ENCODE peak calls at places on chromosome 5, in four cellular contexts. One of them, this sample, is unnamed.

GRCh38 chr5:135553688-135554462 is 18.1 kb upstream of the NEUROG1 start:
- DNase-seq in psoas muscle: no peak
- DNase-seq in fibroblast of villous mesenchyme: no peak
- DNase-seq in progenitor cell of endocrine pancreas: no peak
- DNase-seq in this sample: no peak

GRCh38 chr5:80569086-80569960 is 757 bp downstream of the ANKRD34B start:
- DNase-seq in psoas muscle: no peak
- DNase-seq in fibroblast of villous mesenchyme: no peak
- DNase-seq in progenitor cell of endocrine pancreas: peak; percentile 17
- DNase-seq in this sample: no peak

GRCh38 chr5:109350537-109351270 is 59.1 kb downstream of the PJA2 start:
- DNase-seq in psoas muscle: no peak
- DNase-seq in fibroblast of villous mesenchyme: no peak
- DNase-seq in progenitor cell of endocrine pancreas: no peak
- DNase-seq in this sample: no peak

GRCh38 chr5:61301820-61302563 is 30.1 kb upstream of the ZSWIM6 start:
- DNase-seq in psoas muscle: peak; percentile 70
- DNase-seq in fibroblast of villous mesenchyme: peak; percentile 99
- DNase-seq in progenitor cell of endocrine pancreas: no peak
- DNase-seq in this sample: no peak

GRCh38 chr5:55908804-55909203 is 57.6 kb downstream of the IL31RA start:
- DNase-seq in psoas muscle: no peak
- DNase-seq in fibroblast of villous mesenchyme: no peak
- DNase-seq in progenitor cell of endocrine pancreas: no peak
- DNase-seq in this sample: no peak

GRCh38 chr5:41527201-41527779 is 16.9 kb upstream of the PLCXD3 start:
- DNase-seq in psoas muscle: no peak
- DNase-seq in fibroblast of villous mesenchyme: peak; percentile 64
- DNase-seq in progenitor cell of endocrine pancreas: no peak
- DNase-seq in this sample: no peak

GRCh38 chr5:157915638-157916037 is 56.7 kb upstream of the CLINT1 start:
- DNase-seq in psoas muscle: peak; percentile 72
- DNase-seq in fibroblast of villous mesenchyme: peak; percentile 38
- DNase-seq in progenitor cell of endocrine pancreas: no peak
- DNase-seq in this sample: no peak

GRCh38 chr5:60463179-60463868 is 236.6 kb downstream of the DEPDC1B start:
- DNase-seq in psoas muscle: no peak
- DNase-seq in fibroblast of villous mesenchyme: peak; percentile 84
- DNase-seq in progenitor cell of endocrine pancreas: no peak
- DNase-seq in this sample: no peak

GRCh38 chr5:78065663-78066062 is 228.8 kb downstream of the AP3B1 start:
- DNase-seq in psoas muscle: no peak
- DNase-seq in fibroblast of villous mesenchyme: no peak
- DNase-seq in progenitor cell of endocrine pancreas: no peak
- DNase-seq in this sample: no peak

GRCh38 chr5:100797863-100798262 is 105.2 kb downstream of the ST8SIA4 start:
- DNase-seq in psoas muscle: no peak
- DNase-seq in fibroblast of villous mesenchyme: peak; percentile 25
- DNase-seq in progenitor cell of endocrine pancreas: no peak
- DNase-seq in this sample: no peak

GRCh38 chr5:39760385-39761198 is 335.8 kb upstream of the DAB2 start:
- DNase-seq in psoas muscle: peak; percentile 28
- DNase-seq in fibroblast of villous mesenchyme: peak; percentile 96
- DNase-seq in progenitor cell of endocrine pancreas: no peak
- DNase-seq in this sample: no peak

GRCh38 chr5:27125856-27126255 is 87.5 kb upstream of the CDH9 start:
- DNase-seq in psoas muscle: no peak
- DNase-seq in fibroblast of villous mesenchyme: no peak
- DNase-seq in progenitor cell of endocrine pancreas: no peak
- DNase-seq in this sample: no peak

GRCh38 chr5:1404062-1404461 is 41.2 kb downstream of the SLC6A3 start:
- DNase-seq in psoas muscle: no peak
- DNase-seq in fibroblast of villous mesenchyme: no peak
- DNase-seq in progenitor cell of endocrine pancreas: no peak
- DNase-seq in this sample: peak; percentile 31

GRCh38 chr5:80957031-80957761 is 3.0 kb upstream of the RASGRF2 start:
- DNase-seq in psoas muscle: no peak
- DNase-seq in fibroblast of villous mesenchyme: no peak
- DNase-seq in progenitor cell of endocrine pancreas: no peak
- DNase-seq in this sample: no peak

GRCh38 chr5:5473224-5473623 is 50.7 kb downstream of the ICE1 start:
- DNase-seq in psoas muscle: no peak
- DNase-seq in fibroblast of villous mesenchyme: peak; percentile 28
- DNase-seq in progenitor cell of endocrine pancreas: no peak
- DNase-seq in this sample: no peak

GRCh38 chr5:30401479-30402058 is 791.9 kb upstream of the CDH6 start:
- DNase-seq in psoas muscle: no peak
- DNase-seq in fibroblast of villous mesenchyme: no peak
- DNase-seq in progenitor cell of endocrine pancreas: peak; percentile 31
- DNase-seq in this sample: no peak

GRCh38 chr5:141942185-141942857 is 15.7 kb downstream of the PCDH12 start:
- DNase-seq in psoas muscle: peak; percentile 35
- DNase-seq in fibroblast of villous mesenchyme: no peak
- DNase-seq in progenitor cell of endocrine pancreas: no peak
- DNase-seq in this sample: no peak

GRCh38 chr5:51172853-51173635 is 210.2 kb upstream of the ISL1 start:
- DNase-seq in psoas muscle: no peak
- DNase-seq in fibroblast of villous mesenchyme: no peak
- DNase-seq in progenitor cell of endocrine pancreas: no peak
- DNase-seq in this sample: no peak

GRCh38 chr5:138947780-138948179 is 72.6 kb upstream of the LRRTM2 start:
- DNase-seq in psoas muscle: no peak
- DNase-seq in fibroblast of villous mesenchyme: no peak
- DNase-seq in progenitor cell of endocrine pancreas: no peak
- DNase-seq in this sample: no peak

GRCh38 chr5:55096860-55097259 is 5.6 kb upstream of the GZMA start:
- DNase-seq in psoas muscle: no peak
- DNase-seq in fibroblast of villous mesenchyme: no peak
- DNase-seq in progenitor cell of endocrine pancreas: no peak
- DNase-seq in this sample: no peak

GRCh38 chr5:1103505-1104326 is 8.1 kb downstream of the SLC12A7 start:
- DNase-seq in psoas muscle: peak; percentile 76
- DNase-seq in fibroblast of villous mesenchyme: no peak
- DNase-seq in progenitor cell of endocrine pancreas: no peak
- DNase-seq in this sample: peak; percentile 67

GRCh38 chr5:134041570-134042411 is 37.0 kb upstream of the VDAC1 start:
- DNase-seq in psoas muscle: no peak
- DNase-seq in fibroblast of villous mesenchyme: no peak
- DNase-seq in progenitor cell of endocrine pancreas: no peak
- DNase-seq in this sample: no peak

GRCh38 chr5:83628360-83628759 is 92.3 kb downstream of the HAPLN1 start:
- DNase-seq in psoas muscle: no peak
- DNase-seq in fibroblast of villous mesenchyme: peak; percentile 64
- DNase-seq in progenitor cell of endocrine pancreas: no peak
- DNase-seq in this sample: no peak

GRCh38 chr5:56588636-56589485 is 226.5 kb upstream of the MAP3K1 start:
- DNase-seq in psoas muscle: peak; percentile 72
- DNase-seq in fibroblast of villous mesenchyme: no peak
- DNase-seq in progenitor cell of endocrine pancreas: no peak
- DNase-seq in this sample: peak; percentile 58

GRCh38 chr5:151406322-151406947 is 41.0 kb upstream of the SLC36A1 start:
- DNase-seq in psoas muscle: no peak
- DNase-seq in fibroblast of villous mesenchyme: peak; percentile 10
- DNase-seq in progenitor cell of endocrine pancreas: no peak
- DNase-seq in this sample: no peak

GRCh38 chr5:44365351-44365750 is 23.9 kb downstream of the FGF10 start:
- DNase-seq in psoas muscle: no peak
- DNase-seq in fibroblast of villous mesenchyme: peak; percentile 31
- DNase-seq in progenitor cell of endocrine pancreas: no peak
- DNase-seq in this sample: no peak

GRCh38 chr5:106862450-106863193 is 808.1 kb downstream of the EFNA5 start:
- DNase-seq in psoas muscle: no peak
- DNase-seq in fibroblast of villous mesenchyme: peak; percentile 68
- DNase-seq in progenitor cell of endocrine pancreas: no peak
- DNase-seq in this sample: no peak

GRCh38 chr5:128196791-128197190 is 113.2 kb downstream of the SLC12A2 start:
- DNase-seq in psoas muscle: no peak
- DNase-seq in fibroblast of villous mesenchyme: peak; percentile 77
- DNase-seq in progenitor cell of endocrine pancreas: no peak
- DNase-seq in this sample: no peak

GRCh38 chr5:35816881-35817521 is 39.7 kb upstream of the IL7R start:
- DNase-seq in psoas muscle: no peak
- DNase-seq in fibroblast of villous mesenchyme: no peak
- DNase-seq in progenitor cell of endocrine pancreas: no peak
- DNase-seq in this sample: no peak

GRCh38 chr5:171810217-171810616 is 24.6 kb downstream of the SMIM23 start:
- DNase-seq in psoas muscle: no peak
- DNase-seq in fibroblast of villous mesenchyme: no peak
- DNase-seq in progenitor cell of endocrine pancreas: no peak
- DNase-seq in this sample: no peak

GRCh38 chr5:72244862-72245371 is 75.1 kb downstream of the MRPS27 start:
- DNase-seq in psoas muscle: no peak
- DNase-seq in fibroblast of villous mesenchyme: peak; percentile 88
- DNase-seq in progenitor cell of endocrine pancreas: no peak
- DNase-seq in this sample: no peak

GRCh38 chr5:149114403-149115312 is 26.6 kb upstream of the ABLIM3 start:
- DNase-seq in psoas muscle: no peak
- DNase-seq in fibroblast of villous mesenchyme: peak; percentile 75
- DNase-seq in progenitor cell of endocrine pancreas: peak; percentile 31
- DNase-seq in this sample: no peak

GRCh38 chr5:82418608-82418950 is 140.4 kb upstream of the RPS23 start:
- DNase-seq in psoas muscle: no peak
- DNase-seq in fibroblast of villous mesenchyme: no peak
- DNase-seq in progenitor cell of endocrine pancreas: no peak
- DNase-seq in this sample: no peak

GRCh38 chr5:127802477-127802865 is 99.3 kb downstream of the CCDC192 start:
- DNase-seq in psoas muscle: no peak
- DNase-seq in fibroblast of villous mesenchyme: no peak
- DNase-seq in progenitor cell of endocrine pancreas: no peak
- DNase-seq in this sample: no peak

GRCh38 chr5:19975795-19976194 is 12.2 kb downstream of the CDH18 start:
- DNase-seq in psoas muscle: no peak
- DNase-seq in fibroblast of villous mesenchyme: no peak
- DNase-seq in progenitor cell of endocrine pancreas: no peak
- DNase-seq in this sample: no peak

GRCh38 chr5:130874861-130875419 is 290.1 kb downstream of the HINT1 start:
- DNase-seq in psoas muscle: no peak
- DNase-seq in fibroblast of villous mesenchyme: no peak
- DNase-seq in progenitor cell of endocrine pancreas: no peak
- DNase-seq in this sample: no peak

GRCh38 chr5:130875673-130876072 is 289.4 kb downstream of the HINT1 start:
- DNase-seq in psoas muscle: no peak
- DNase-seq in fibroblast of villous mesenchyme: no peak
- DNase-seq in progenitor cell of endocrine pancreas: no peak
- DNase-seq in this sample: no peak

GRCh38 chr5:130868186-130868821 is 296.8 kb downstream of the HINT1 start:
- DNase-seq in psoas muscle: no peak
- DNase-seq in fibroblast of villous mesenchyme: peak; percentile 42
- DNase-seq in progenitor cell of endocrine pancreas: no peak
- DNase-seq in this sample: no peak

DNA sequence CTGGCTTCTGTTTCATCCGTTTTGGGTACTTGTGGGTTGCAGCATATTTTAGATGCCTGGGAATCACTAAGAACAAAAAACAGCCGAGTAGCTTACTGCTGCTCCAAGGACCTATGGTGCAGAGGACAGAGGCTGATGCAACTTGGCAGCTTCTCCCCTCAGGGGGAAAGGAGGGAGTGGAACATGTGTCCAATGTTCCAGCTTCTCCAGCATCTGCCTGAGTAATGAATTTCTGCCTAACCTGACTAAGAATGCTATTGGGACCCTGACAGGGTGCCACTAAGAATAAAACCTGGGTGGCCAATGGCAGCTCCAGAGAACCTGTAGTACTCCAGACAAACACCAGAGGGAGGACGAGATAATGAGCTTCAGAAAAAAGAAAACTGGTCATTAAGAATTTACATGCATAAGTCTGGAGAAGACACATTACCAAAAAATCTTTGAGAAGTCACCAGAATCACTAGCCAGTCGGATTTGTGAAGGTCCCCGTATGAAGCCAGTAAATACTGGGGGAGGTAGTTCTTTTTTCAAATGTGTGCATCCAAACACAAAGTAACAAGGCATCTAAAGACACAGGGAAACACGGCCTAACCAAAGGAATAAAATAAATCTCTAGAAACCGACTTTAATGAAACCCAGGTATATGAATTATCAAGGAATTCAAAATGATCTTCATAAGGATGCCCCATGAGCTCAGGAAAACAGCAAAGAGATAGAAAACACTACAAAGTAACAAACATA is 293.5 kb downstream of the HINT1 start:
- DNase-seq in psoas muscle: peak; percentile 44
- DNase-seq in fibroblast of villous mesenchyme: peak; percentile 37
- DNase-seq in progenitor cell of endocrine pancreas: no peak
- DNase-seq in this sample: no peak
- TF ChIP-seq CTCF in psoas muscle: peak; percentile 28
- TF ChIP-seq CTCF in fibroblast of villous mesenchyme: peak; percentile 74
- TF ChIP-seq CTCF in progenitor cell of endocrine pancreas: peak; percentile 58
- TF ChIP-seq CTCF in this sample: peak; percentile 85

GRCh38 chr5:160685695-160686094 is 166.3 kb downstream of the ATP10B start:
- DNase-seq in psoas muscle: no peak
- DNase-seq in fibroblast of villous mesenchyme: no peak
- DNase-seq in progenitor cell of endocrine pancreas: no peak
- DNase-seq in this sample: no peak
- TF ChIP-seq CTCF in psoas muscle: no peak
- TF ChIP-seq CTCF in fibroblast of villous mesenchyme: no peak
- TF ChIP-seq CTCF in progenitor cell of endocrine pancreas: peak; percentile 59
- TF ChIP-seq CTCF in this sample: peak; percentile 58

GRCh38 chr5:173901705-173902104 is 13.6 kb downstream of the CPEB4 start:
- DNase-seq in psoas muscle: no peak
- DNase-seq in fibroblast of villous mesenchyme: no peak
- DNase-seq in progenitor cell of endocrine pancreas: no peak
- DNase-seq in this sample: no peak
- TF ChIP-seq CTCF in psoas muscle: no peak
- TF ChIP-seq CTCF in fibroblast of villous mesenchyme: no peak
- TF ChIP-seq CTCF in progenitor cell of endocrine pancreas: no peak
- TF ChIP-seq CTCF in this sample: no peak

DNA sequence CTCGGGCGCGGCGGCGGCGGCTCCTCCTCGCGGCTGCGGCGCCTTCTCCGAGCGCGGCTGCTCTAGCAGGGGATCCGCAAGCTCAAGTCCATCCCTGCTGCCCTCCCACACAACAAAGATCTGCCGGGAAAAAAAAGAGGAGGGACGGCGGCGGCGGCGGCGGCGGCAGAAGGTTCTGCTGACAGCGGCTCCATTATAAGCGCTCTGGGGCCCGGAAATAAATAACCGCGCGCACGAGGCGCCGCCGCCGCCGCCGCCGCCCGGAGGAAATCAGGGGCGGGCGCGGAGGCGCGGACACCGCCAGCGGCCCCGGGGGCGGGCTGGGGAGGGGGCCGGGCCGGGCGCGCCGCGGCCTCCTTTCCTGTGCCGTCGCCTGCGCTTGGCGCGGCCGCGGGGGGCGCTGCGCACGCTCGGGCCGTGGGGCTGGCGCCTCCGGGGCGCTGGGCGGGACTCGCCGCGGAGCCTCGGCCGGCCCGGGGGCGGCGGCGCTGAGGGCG is at the start of gene ANKH:
- DNase-seq in psoas muscle: peak; percentile 85
- DNase-seq in fibroblast of villous mesenchyme: peak; percentile 74
- DNase-seq in progenitor cell of endocrine pancreas: peak; percentile 74
- DNase-seq in this sample: peak; percentile 62
- TF ChIP-seq CTCF in psoas muscle: peak; percentile 40
- TF ChIP-seq CTCF in fibroblast of villous mesenchyme: no peak
- TF ChIP-seq CTCF in progenitor cell of endocrine pancreas: no peak
- TF ChIP-seq CTCF in this sample: no peak

This sample was measured in CD14-positive monocyte.